ENCODE peak calls at places on chromosomes 13 and 19, in five cellular contexts. One of them, this sample, is unnamed.

GRCh38 chr13:114058051-114058867 is 74.2 kb downstream of the RASA3 start:
- DNase-seq in GM12878: no peak
- DNase-seq in transverse colon: no peak
- DNase-seq in suprapubic skin: peak; percentile 58
- DNase-seq in HCT116: no peak
- DNase-seq in this sample: no peak

GRCh38 chr13:36395280-36395679 is 37.0 kb upstream of the CCNA1 start:
- DNase-seq in HCT116: no peak
- DNase-seq in GM12878: no peak
- DNase-seq in transverse colon: no peak
- DNase-seq in suprapubic skin: no peak
- DNase-seq in this sample: no peak

GRCh38 chr13:102873653-102874052 is 27.8 kb downstream of the ERCC5 start:
- DNase-seq in HCT116: no peak
- DNase-seq in suprapubic skin: no peak
- DNase-seq in GM12878: no peak
- DNase-seq in transverse colon: no peak
- DNase-seq in this sample: no peak

GRCh38 chr13:90770334-90770733 is 577.2 kb upstream of the MIR17HG start:
- DNase-seq in GM12878: no peak
- DNase-seq in HCT116: no peak
- DNase-seq in transverse colon: no peak
- DNase-seq in suprapubic skin: no peak
- DNase-seq in this sample: no peak

GRCh38 chr13:108700421-108701170 is 71.2 kb downstream of the MYO16 start:
- DNase-seq in GM12878: no peak
- DNase-seq in suprapubic skin: no peak
- DNase-seq in transverse colon: no peak
- DNase-seq in HCT116: no peak
- DNase-seq in this sample: no peak

GRCh38 chr13:101942535-101943157 is 459.2 kb downstream of the FGF14 start:
- DNase-seq in transverse colon: no peak
- DNase-seq in suprapubic skin: no peak
- DNase-seq in HCT116: no peak
- DNase-seq in GM12878: no peak
- DNase-seq in this sample: no peak

GRCh38 chr19:40806385-40807146 is 7.6 kb downstream of the EGLN2 start:
- DNase-seq in suprapubic skin: peak; percentile 93
- DNase-seq in GM12878: no peak
- DNase-seq in HCT116: peak; percentile 57
- DNase-seq in transverse colon: peak; percentile 76
- DNase-seq in this sample: peak; percentile 96

GRCh38 chr19:15524781-15525180 is 16.5 kb downstream of the CYP4F22 start:
- DNase-seq in suprapubic skin: no peak
- DNase-seq in transverse colon: no peak
- DNase-seq in HCT116: no peak
- DNase-seq in GM12878: no peak
- DNase-seq in this sample: no peak

GRCh38 chr13:96817336-96817941 is 176.8 kb downstream of the OXGR1 start:
- DNase-seq in HCT116: peak; percentile 37
- DNase-seq in transverse colon: no peak
- DNase-seq in GM12878: no peak
- DNase-seq in suprapubic skin: no peak
- DNase-seq in this sample: no peak

GRCh38 chr13:40666905-40667621 is 622 bp upstream of the FOXO1 start:
- DNase-seq in transverse colon: peak; percentile 46
- DNase-seq in GM12878: no peak
- DNase-seq in suprapubic skin: peak; percentile 86
- DNase-seq in HCT116: no peak
- DNase-seq in this sample: peak; percentile 95

GRCh38 chr19:33747273-33747672 is 49.4 kb upstream of the KCTD15 start:
- DNase-seq in suprapubic skin: no peak
- DNase-seq in HCT116: no peak
- DNase-seq in GM12878: no peak
- DNase-seq in transverse colon: no peak
- DNase-seq in this sample: no peak

GRCh38 chr19:48398329-48399235 is 5.1 kb downstream of the GRIN2D start:
- DNase-seq in suprapubic skin: peak; percentile 87
- DNase-seq in HCT116: peak; percentile 91
- DNase-seq in GM12878: no peak
- DNase-seq in transverse colon: peak; percentile 88
- DNase-seq in this sample: no peak
- TF ChIP-seq POLR2AphosphoS5 in suprapubic skin: no peak
- TF ChIP-seq POLR2AphosphoS5 in HCT116: peak; percentile 85
- TF ChIP-seq POLR2AphosphoS5 in GM12878: peak; percentile 71
- TF ChIP-seq POLR2AphosphoS5 in transverse colon: peak; percentile 43
- TF ChIP-seq POLR2AphosphoS5 in this sample: peak; percentile 37

DNA sequence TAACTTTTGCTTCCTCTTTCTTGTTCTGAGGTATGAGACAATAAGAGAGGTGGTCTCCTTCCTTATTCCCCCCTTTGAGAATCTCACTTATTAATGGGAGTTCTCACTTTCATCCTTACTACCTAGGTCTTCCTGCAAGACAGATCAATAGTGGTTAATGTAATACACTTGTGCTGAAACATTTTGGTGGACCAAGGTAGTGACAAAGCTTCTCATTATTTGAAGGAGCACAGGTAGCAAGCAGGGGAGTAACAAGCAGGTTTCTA is 17.9 kb downstream of the ZNF700 start:
- DNase-seq in transverse colon: no peak
- DNase-seq in GM12878: no peak
- DNase-seq in HCT116: no peak
- DNase-seq in suprapubic skin: no peak
- DNase-seq in this sample: no peak
- H3K9me3 ChIP-seq in transverse colon: peaks cover 89% of the 10 kb centered on the region
- H3K9me3 ChIP-seq in GM12878: peaks cover 66% of the 10 kb centered on the region
- H3K9me3 ChIP-seq in HCT116: peaks cover 56% of the 10 kb centered on the region
- H3K9me3 ChIP-seq in suprapubic skin: peaks cover 57% of the 10 kb centered on the region
- H3K9me3 ChIP-seq in this sample: peaks cover 84% of the 10 kb centered on the region

DNA sequence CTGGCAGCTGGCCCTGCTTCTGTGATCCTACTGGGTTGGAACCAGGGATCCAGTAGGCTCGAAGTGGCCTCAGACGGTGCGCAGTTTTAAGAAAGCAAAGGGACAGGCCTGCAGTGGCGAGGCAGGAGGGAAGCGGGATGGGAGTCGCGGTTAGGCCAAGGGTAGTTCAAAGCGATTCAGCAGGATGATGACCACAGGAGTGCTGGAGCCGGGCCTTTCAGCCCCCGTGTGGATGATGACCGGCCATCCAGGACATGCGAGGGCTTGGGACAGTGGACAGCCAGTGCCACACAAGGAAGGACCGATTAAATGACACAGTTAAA is 853 bp downstream of the RNASEH2B start:
- DNase-seq in GM12878: no peak
- DNase-seq in HCT116: peak; percentile 27
- DNase-seq in suprapubic skin: peak; percentile 77
- DNase-seq in transverse colon: no peak
- DNase-seq in this sample: no peak
- TF ChIP-seq POLR2AphosphoS5 in GM12878: no peak
- TF ChIP-seq POLR2AphosphoS5 in HCT116: no peak
- TF ChIP-seq POLR2AphosphoS5 in suprapubic skin: no peak
- TF ChIP-seq POLR2AphosphoS5 in transverse colon: no peak
- TF ChIP-seq POLR2AphosphoS5 in this sample: peak; percentile 5

GRCh38 chr19:50198431-50199253 is 4.8 kb upstream of the MYH14 start:
- DNase-seq in transverse colon: no peak
- DNase-seq in suprapubic skin: no peak
- DNase-seq in GM12878: no peak
- DNase-seq in HCT116: no peak
- DNase-seq in this sample: no peak
- H3K9me3 ChIP-seq in transverse colon: no peaks in the 10 kb centered on the region
- H3K9me3 ChIP-seq in suprapubic skin: no peaks in the 10 kb centered on the region
- H3K9me3 ChIP-seq in GM12878: no peaks in the 10 kb centered on the region
- H3K9me3 ChIP-seq in HCT116: no peaks in the 10 kb centered on the region
- H3K9me3 ChIP-seq in this sample: no peaks in the 10 kb centered on the region

DNA sequence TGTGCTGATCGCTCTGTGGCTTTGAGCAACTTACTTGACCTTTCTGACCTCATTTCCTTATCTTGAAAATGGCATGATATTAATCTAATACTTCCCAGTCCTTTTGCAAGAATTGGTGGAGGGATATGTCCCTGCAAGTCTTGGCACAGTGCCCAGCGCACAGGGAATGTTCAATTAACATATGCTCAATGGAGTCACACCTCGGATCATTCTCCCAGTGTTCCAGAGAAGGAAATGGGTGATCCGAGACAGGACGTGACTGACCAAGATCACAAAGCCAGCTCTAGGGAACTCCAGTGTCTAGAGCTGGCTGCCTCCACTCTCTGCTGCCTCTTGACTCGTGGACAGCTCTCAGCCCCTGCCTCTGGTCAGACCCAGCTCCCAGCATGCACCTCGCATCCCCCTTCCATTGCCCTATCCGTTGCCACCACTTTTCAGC is 3.6 kb downstream of the CDC42EP5 start:
- DNase-seq in transverse colon: peak; percentile 76
- DNase-seq in suprapubic skin: peak; percentile 71
- DNase-seq in GM12878: no peak
- DNase-seq in HCT116: no peak
- DNase-seq in this sample: no peak
- TF ChIP-seq POLR2AphosphoS5 in transverse colon: peak; percentile 53
- TF ChIP-seq POLR2AphosphoS5 in suprapubic skin: no peak
- TF ChIP-seq POLR2AphosphoS5 in GM12878: no peak
- TF ChIP-seq POLR2AphosphoS5 in HCT116: no peak
- TF ChIP-seq POLR2AphosphoS5 in this sample: peak; percentile 48

GRCh38 chr19:58166268-58166667 is 15.7 kb upstream of the ZNF329 start:
- DNase-seq in suprapubic skin: no peak
- DNase-seq in GM12878: no peak
- DNase-seq in HCT116: no peak
- DNase-seq in transverse colon: no peak
- DNase-seq in this sample: no peak
- H3K9me3 ChIP-seq in suprapubic skin: peaks cover 64% of the 10 kb centered on the region
- H3K9me3 ChIP-seq in GM12878: peaks cover 8% of the 10 kb centered on the region
- H3K9me3 ChIP-seq in HCT116: peaks cover 29% of the 10 kb centered on the region
- H3K9me3 ChIP-seq in transverse colon: peaks cover 70% of the 10 kb centered on the region
- H3K9me3 ChIP-seq in this sample: peaks cover 97% of the 10 kb centered on the region

DNA sequence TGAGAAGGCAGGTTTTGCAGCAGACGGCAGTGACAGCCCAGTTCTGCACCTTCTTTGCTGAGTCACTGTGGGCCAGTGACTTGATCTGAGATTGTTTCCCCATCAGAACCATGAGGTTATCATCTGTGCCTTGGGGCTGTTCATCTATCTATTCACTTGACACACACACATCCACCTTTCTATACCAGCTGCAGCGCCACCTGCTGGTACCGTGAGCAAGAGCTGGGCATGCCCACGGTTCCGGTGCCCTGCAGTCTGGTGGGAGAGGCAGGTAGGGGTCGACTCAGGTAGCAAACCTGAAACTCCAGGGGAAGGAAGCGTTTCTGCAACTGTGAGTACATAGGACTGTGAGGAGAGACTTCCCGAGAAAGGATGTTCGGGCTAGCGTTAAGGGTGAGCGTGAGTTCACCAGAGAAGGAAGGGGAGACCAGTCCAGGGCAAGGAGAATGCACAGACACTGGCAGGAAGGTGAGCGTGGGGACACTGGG is 7.5 kb upstream of the LIN7B start:
- DNase-seq in GM12878: no peak
- DNase-seq in transverse colon: peak; percentile 61
- DNase-seq in HCT116: peak; percentile 43
- DNase-seq in suprapubic skin: no peak
- DNase-seq in this sample: no peak
- TF ChIP-seq POLR2AphosphoS5 in GM12878: no peak
- TF ChIP-seq POLR2AphosphoS5 in transverse colon: no peak
- TF ChIP-seq POLR2AphosphoS5 in HCT116: no peak
- TF ChIP-seq POLR2AphosphoS5 in suprapubic skin: no peak
- TF ChIP-seq POLR2AphosphoS5 in this sample: no peak

GRCh38 chr13:51923983-51924539 is 62.3 kb downstream of the CCDC70 start:
- DNase-seq in GM12878: no peak
- DNase-seq in suprapubic skin: no peak
- DNase-seq in HCT116: peak; percentile 13
- DNase-seq in transverse colon: no peak
- DNase-seq in this sample: no peak
- H3K9me3 ChIP-seq in GM12878: no peaks in the 10 kb centered on the region
- H3K9me3 ChIP-seq in suprapubic skin: no peaks in the 10 kb centered on the region
- H3K9me3 ChIP-seq in HCT116: no peaks in the 10 kb centered on the region
- H3K9me3 ChIP-seq in transverse colon: no peaks in the 10 kb centered on the region
- H3K9me3 ChIP-seq in this sample: no peaks in the 10 kb centered on the region

GRCh38 chr19:3822683-3823344 is 36.6 kb upstream of the MATK start:
- DNase-seq in GM12878: no peak
- DNase-seq in suprapubic skin: no peak
- DNase-seq in transverse colon: no peak
- DNase-seq in HCT116: no peak
- DNase-seq in this sample: no peak
- TF ChIP-seq POLR2AphosphoS5 in GM12878: no peak
- TF ChIP-seq POLR2AphosphoS5 in suprapubic skin: no peak
- TF ChIP-seq POLR2AphosphoS5 in transverse colon: no peak
- TF ChIP-seq POLR2AphosphoS5 in HCT116: no peak
- TF ChIP-seq POLR2AphosphoS5 in this sample: no peak

This sample was measured in esophagus muscularis mucosa.